ENCODE peak calls at places on chromosomes 11 and 22, in ten cellular contexts. C, V, R, G, N, L, F, J, M and I are unnamed samples.

GRCh38 chr11:123187670-123188507 is 7.2 kb downstream of the CLMP start:
- DNase-seq in V (peak; percentile 11), M (no peak), R (no peak), L (no peak), N (no peak), J (no peak), C (peak; percentile 52), F (no peak), G (no peak), I (no peak)

GRCh38 chr11:69416123-69416475 is 65.4 kb upstream of the LINC01488 start:
- DNase-seq in N (no peak), C (no peak), L (no peak), M (no peak), G (no peak), F (no peak), J (no peak), R (no peak), V (no peak), I (no peak)

GRCh38 chr11:116500833-116501622 is 271.8 kb downstream of the BUD13 start:
- DNase-seq in V (no peak), F (no peak), G (no peak), J (no peak), N (no peak), L (no peak), M (no peak), C (no peak), R (no peak), I (no peak)

GRCh38 chr11:113073290-113073953 is 112.2 kb downstream of the NCAM1 start:
- DNase-seq in C (no peak), M (no peak), L (no peak), R (no peak), N (no peak), V (no peak), J (no peak), F (peak; percentile 23), G (no peak), I (no peak)

GRCh38 chr11:45484326-45484725 is 181.1 kb downstream of the CHST1 start:
- DNase-seq in R (no peak), J (no peak), M (no peak), N (no peak), V (no peak), L (no peak), G (no peak), C (no peak), F (no peak), I (no peak)

GRCh38 chr11:128719556-128719824 is 25.6 kb downstream of the FLI1 start:
- DNase-seq in J (no peak), L (no peak), F (no peak), C (no peak), R (no peak), V (no peak), M (no peak), G (no peak), N (no peak), I (no peak)

GRCh38 chr11:3000032-3000961 is 8.2 kb upstream of the NAP1L4 start:
- DNase-seq in R (peak; percentile 59), G (no peak), C (peak; percentile 78), J (no peak), N (no peak), V (peak; percentile 71), M (no peak), F (peak; percentile 79), L (peak; percentile 41), I (no peak)

GRCh38 chr22:29635734-29636357 is 32.4 kb downstream of the NF2 start:
- DNase-seq in G (peak; percentile 57), J (no peak), V (no peak), M (no peak), F (no peak), N (peak; percentile 28), L (no peak), C (peak; percentile 74), R (peak; percentile 79), I (peak; percentile 47)

DNA sequence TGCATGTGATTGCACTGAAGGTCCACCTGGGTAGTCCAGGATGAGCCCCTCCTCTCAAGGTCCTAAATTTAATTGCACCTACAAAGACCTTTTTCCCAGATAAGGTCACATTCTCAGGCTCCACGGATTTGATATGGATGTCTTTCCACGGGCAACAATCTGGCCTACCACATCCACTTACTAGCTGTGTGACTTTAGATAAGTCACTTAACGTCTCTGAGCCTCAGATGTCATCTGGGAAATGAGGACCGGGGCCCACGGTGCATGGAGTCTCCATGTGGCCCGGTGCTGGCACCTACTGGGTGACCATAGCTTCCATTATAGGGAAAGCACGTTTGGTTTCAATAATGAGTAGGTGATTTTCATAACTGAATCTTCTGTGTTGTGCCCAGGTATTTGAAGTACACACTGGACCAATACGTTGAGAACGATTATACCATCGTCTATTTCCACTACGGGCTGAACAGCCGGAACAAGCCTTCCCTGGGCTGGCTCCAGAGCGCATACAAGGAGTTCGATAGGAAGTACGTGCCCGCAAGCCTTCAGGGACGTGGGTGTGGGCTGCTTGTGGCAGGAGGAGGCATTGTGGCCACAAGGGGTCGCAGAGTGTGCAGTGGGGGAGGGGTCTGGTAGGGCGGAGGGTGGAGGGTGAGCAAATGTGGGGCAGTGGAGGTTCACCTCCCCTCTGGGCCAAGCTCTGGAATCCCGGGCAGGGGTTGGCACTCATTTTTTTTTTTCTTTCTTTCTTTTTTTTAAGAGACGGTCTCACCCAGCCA is 55.7 kb downstream of the ARHGAP8 start:
- DNase-seq in V (no peak), R (no peak), C (no peak), J (no peak), G (no peak), L (no peak), F (no peak), N (no peak), M (peak; percentile 19), I (no peak)
- TF ChIP-seq CTCF in V (peak; percentile 46), R (no peak), C (no peak), J (no peak), G (peak; percentile 10), L (no peak), F (no peak), N (no peak), M (no peak), I (no peak)

GRCh38 chr11:108027057-108027456 is 18.4 kb downstream of the CUL5 start:
- DNase-seq in V (no peak), G (no peak), C (no peak), N (no peak), F (no peak), J (no peak), R (no peak), L (no peak), M (no peak), I (no peak)

GRCh38 chr11:108019870-108020540 is 11.3 kb downstream of the CUL5 start:
- DNase-seq in C (peak; percentile 34), G (no peak), M (no peak), R (peak; percentile 58), N (no peak), F (no peak), L (peak; percentile 37), V (peak; percentile 9), J (no peak), I (no peak)

GRCh38 chr11:108025387-108026080 is 16.8 kb downstream of the CUL5 start:
- DNase-seq in G (peak; percentile 78), M (peak; percentile 41), L (no peak), J (no peak), V (no peak), F (no peak), R (peak; percentile 14), N (no peak), C (no peak), I (peak; percentile 55)
- TF ChIP-seq CTCF in G (peak; percentile 33), M (no peak), L (no peak), J (no peak), V (no peak), F (no peak), R (peak; percentile 15), N (no peak), C (no peak), I (peak; percentile 21)

DNA sequence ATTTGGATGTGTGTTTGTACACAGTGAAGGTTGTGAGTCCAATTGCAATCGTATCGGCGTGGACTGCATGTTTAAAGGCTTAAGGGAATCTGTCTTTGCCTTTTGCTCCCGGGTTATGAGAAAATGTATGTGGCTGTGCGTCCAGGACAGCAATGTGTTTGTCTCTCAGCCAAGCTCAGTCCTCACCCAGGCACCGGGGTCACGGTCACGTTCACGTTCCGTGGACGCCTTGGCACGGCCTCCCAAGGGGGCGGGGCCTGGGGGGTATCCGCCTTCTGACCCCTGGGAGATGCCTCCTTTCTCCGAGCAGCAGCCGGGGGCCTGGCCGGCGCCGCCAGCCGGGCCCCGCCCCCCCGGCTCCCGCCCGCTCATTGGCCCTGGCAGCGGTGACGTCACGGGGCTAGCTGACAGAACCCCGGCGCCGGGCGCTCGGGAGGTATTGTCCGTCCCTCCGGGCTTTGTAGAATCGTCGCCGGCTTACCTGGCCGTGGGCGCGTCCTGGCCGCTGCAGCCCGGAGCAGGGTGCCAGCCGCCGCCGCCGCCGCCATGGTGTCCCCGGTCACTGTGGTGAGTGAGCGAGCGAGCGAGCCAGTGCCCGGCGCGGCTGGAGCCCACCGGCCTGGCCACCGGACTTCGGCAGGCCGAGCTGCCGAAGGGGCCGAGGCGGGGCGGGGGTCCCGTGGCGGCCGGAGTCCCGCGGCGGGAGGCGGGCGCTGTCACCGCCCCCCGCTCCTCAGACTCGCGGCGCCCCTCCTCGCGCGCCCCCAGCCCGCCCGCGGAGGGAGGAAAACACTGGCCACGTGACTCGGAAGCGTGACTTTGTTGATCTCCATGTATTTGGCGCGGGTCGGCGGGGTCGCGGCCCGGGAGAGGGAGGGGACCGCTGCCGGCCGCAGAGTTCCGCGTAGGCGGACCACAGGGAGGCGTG is at the start of gene TMEM86A:
- DNase-seq in L (peak; percentile 93), F (peak; percentile 96), C (peak; percentile 88), G (peak; percentile 80), N (peak; percentile 90), J (peak; percentile 94), V (peak; percentile 74), R (peak; percentile 67), M (peak; percentile 92), I (peak; percentile 96)
- TF ChIP-seq CTCF in L (no peak), F (peak; percentile 17), C (no peak), G (no peak), N (no peak), J (no peak), V (no peak), R (no peak), M (no peak), I (no peak)

GRCh38 chr11:96390403-96390830 is 604 bp downstream of the JRKL start:
- DNase-seq in N (peak; percentile 7), J (peak; percentile 9), C (peak; percentile 77), V (peak; percentile 20), F (no peak), R (peak; percentile 35), L (no peak), M (no peak), G (no peak), I (no peak)

GRCh38 chr11:96393753-96394348 is 4.0 kb downstream of the JRKL start:
- DNase-seq in F (no peak), G (peak; percentile 46), N (peak; percentile 20), L (no peak), C (peak; percentile 71), M (no peak), R (peak; percentile 66), V (peak; percentile 35), J (no peak), I (peak; percentile 31)

GRCh38 chr11:96389604-96390402 is at the start of the genes CCDC82 and JRKL:
- DNase-seq in L (peak; percentile 96), N (peak; percentile 66), M (peak; percentile 99), C (peak; percentile 98), R (peak; percentile 91), V (peak; percentile 94), G (peak; percentile 96), F (peak; percentile 97), J (peak; percentile 96), I (peak; percentile 94)

GRCh38 chr11:96388891-96389603 is 665 bp downstream of the CCDC82 start:
- DNase-seq in J (no peak), N (peak; percentile 9), F (no peak), V (no peak), G (no peak), L (no peak), R (no peak), C (no peak), M (no peak), I (no peak)

DNA sequence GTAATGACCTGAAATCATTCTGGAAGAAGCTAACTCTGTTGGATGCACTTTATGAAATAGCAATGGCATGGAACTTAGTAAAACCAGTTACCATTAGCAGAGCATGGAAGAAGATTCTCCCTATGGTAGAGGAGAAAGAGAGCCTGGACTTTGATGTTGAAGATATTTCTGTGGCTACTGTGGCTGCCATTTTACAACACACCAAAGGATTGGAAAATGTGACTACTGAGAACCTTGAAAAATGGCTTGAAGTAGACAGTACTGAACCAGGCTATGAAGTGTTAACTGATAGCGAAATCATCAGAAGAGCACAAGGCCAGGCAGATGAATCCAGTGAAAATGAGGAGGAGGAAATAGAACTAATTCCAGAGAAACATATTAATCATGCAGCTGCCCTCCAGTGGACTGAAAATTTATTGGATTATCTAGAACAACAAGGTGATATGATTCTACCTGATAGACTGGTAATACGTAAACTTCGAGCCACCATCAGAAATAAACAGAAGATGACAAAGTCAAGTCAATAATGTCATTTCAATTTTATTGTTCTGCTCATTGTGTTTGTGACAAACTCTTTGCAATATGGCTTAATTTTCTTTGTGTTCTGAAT is 2.0 kb downstream of the JRKL start:
- DNase-seq in J (no peak), G (no peak), L (no peak), R (no peak), V (peak; percentile 7), C (no peak), F (no peak), N (no peak), M (no peak), I (no peak)
- TF ChIP-seq CTCF in J (no peak), G (no peak), L (no peak), R (no peak), V (no peak), C (no peak), F (no peak), N (no peak), M (no peak), I (no peak)